ENCODE peak calls at places on chromosomes 3 and 15, in seven cellular contexts. Z is heart left ventricle, P is A549, K is endothelial cell of umbilical vein, F is Panc1, J is hepatocyte, I is psoas muscle. L is an unnamed sample. For H3K4me1, the result is how much of the 10 kb centered on the place peaks cover.

GRCh38 chr3:9439331-9439730 is 41.9 kb downstream of the SETD5 start:
- DNase-seq in Z (no peak), P (no peak), K (no peak), F (no peak), J (no peak), I (no peak), L (no peak)

GRCh38 chr15:41281236-41281635 is 50.2 kb downstream of the CHP1 start:
- DNase-seq in Z (no peak), P (peak), K (peak), F (peak), J (peak), I (no peak), L (peak)

GRCh38 chr15:55741592-55742497 is 1.1 kb downstream of the PRTG start:
- DNase-seq in Z (no peak), P (peak), K (peak), F (no peak), J (peak), I (peak), L (no peak)

GRCh38 chr15:55734641-55735040 is 8.3 kb downstream of the PRTG start:
- DNase-seq in Z (no peak), P (no peak), K (no peak), F (no peak), J (no peak), I (no peak), L (no peak)

GRCh38 chr3:172586447-172586846 is 63.2 kb upstream of the TNFSF10 start:
- DNase-seq in Z (no peak), P (no peak), K (peak), F (no peak), J (no peak), I (no peak), L (no peak)

GRCh38 chr3:157763644-157764043 is 260.4 kb upstream of the VEPH1 start:
- DNase-seq in Z (no peak), P (no peak), K (no peak), F (no peak), J (no peak), I (no peak), L (no peak)

GRCh38 chr3:52443791-52444687 is 864 bp downstream of the SEMA3G start:
- DNase-seq in Z (peak), P (no peak), K (no peak), F (no peak), J (no peak), I (no peak), L (no peak)

GRCh38 chr15:51846463-51847230 is 17.2 kb downstream of the TMOD3 start:
- DNase-seq in Z (no peak), P (no peak), K (peak), F (no peak), J (no peak), I (no peak), L (peak)

GRCh38 chr15:57618325-57618724 is 26.6 kb downstream of the MYZAP start:
- DNase-seq in Z (no peak), P (no peak), K (no peak), F (no peak), J (no peak), I (no peak), L (no peak)

GRCh38 chr3:74693696-74694393 is 79.4 kb upstream of the CNTN3 start:
- DNase-seq in Z (no peak), P (no peak), K (no peak), F (no peak), J (no peak), I (no peak), L (no peak)

GRCh38 chr15:79539426-79539825 is 107.3 kb downstream of the MINAR1 start:
- DNase-seq in Z (no peak), P (no peak), K (no peak), F (no peak), J (no peak), I (no peak), L (peak)

GRCh38 chr3:38026856-38027255 is 2.6 kb downstream of the PLCD1 start:
- DNase-seq in Z (no peak), P (no peak), K (no peak), F (no peak), J (peak), I (no peak), L (no peak)

GRCh38 chr15:37148714-37149113 is 48.4 kb upstream of the MEIS2 start:
- DNase-seq in Z (no peak), P (no peak), K (no peak), F (no peak), J (no peak), I (no peak), L (no peak)

GRCh38 chr3:159650751-159651150 is 337.9 kb upstream of the IL12A start:
- DNase-seq in Z (no peak), P (no peak), K (no peak), F (no peak), J (no peak), I (no peak), L (peak)

GRCh38 chr3:189563841-189564563 is 67.2 kb upstream of the TP63 start:
- DNase-seq in Z (no peak), P (no peak), K (no peak), F (peak), J (peak), I (no peak), L (peak)

GRCh38 chr3:103706671-103707070 is 1271.9 kb downstream of the ZPLD1 start:
- DNase-seq in Z (no peak), P (no peak), K (no peak), F (no peak), J (no peak), I (no peak), L (peak)

GRCh38 chr3:12990306-12990705 is 82.9 kb downstream of the IQSEC1 start:
- DNase-seq in Z (no peak), P (no peak), K (no peak), F (no peak), J (peak), I (no peak), L (peak)

GRCh38 chr3:190101320-190102117 is 19.2 kb downstream of the P3H2 start:
- DNase-seq in Z (no peak), P (no peak), K (peak), F (peak), J (no peak), I (no peak), L (no peak)

GRCh38 chr3:49453621-49454315 is 16.3 kb upstream of the DAG1 start:
- DNase-seq in Z (no peak), P (no peak), K (no peak), F (no peak), J (no peak), I (no peak), L (no peak)

GRCh38 chr15:76253851-76254440 is 57.3 kb downstream of the ETFA start:
- DNase-seq in Z (no peak), P (no peak), K (no peak), F (no peak), J (no peak), I (no peak), L (no peak)

GRCh38 chr3:192957441-192957951 is 39.8 kb upstream of the MB21D2 start:
- DNase-seq in Z (peak), P (no peak), K (peak), F (no peak), J (peak), I (peak), L (peak)

GRCh38 chr3:183515968-183516851 is 39.3 kb downstream of the KLHL6 start:
- DNase-seq in Z (no peak), P (no peak), K (no peak), F (no peak), J (no peak), I (no peak), L (peak)

GRCh38 chr3:9769426-9770275 is at the start of gene CAMK1:
- DNase-seq in Z (peak), P (peak), K (peak), F (no peak), J (peak), I (peak), L (no peak)

GRCh38 chr15:43268111-43269105 is 1.7 kb upstream of the TGM5 start:
- DNase-seq in Z (no peak), P (no peak), K (no peak), F (no peak), J (no peak), I (no peak), L (no peak)

GRCh38 chr3:195081242-195081963 is 189.6 kb downstream of the XXYLT1 start:
- DNase-seq in Z (peak), P (no peak), K (peak), F (no peak), J (no peak), I (peak), L (no peak)

GRCh38 chr15:58495836-58496501 is 64.2 kb downstream of the LIPC start:
- DNase-seq in Z (no peak), P (no peak), K (no peak), F (no peak), J (no peak), I (no peak), L (no peak)

GRCh38 chr3:46539443-46540005 is 26.6 kb downstream of the LRRC2 start:
- DNase-seq in Z (no peak), P (no peak), K (no peak), F (no peak), J (no peak), I (no peak), L (no peak)

GRCh38 chr3:108554913-108555571 is 34.2 kb downstream of the CIP2A start:
- DNase-seq in Z (no peak), P (no peak), K (no peak), F (no peak), J (no peak), I (no peak), L (no peak)

GRCh38 chr3:9024341-9024740 is 61.1 kb upstream of the RAD18 start:
- DNase-seq in Z (no peak), P (no peak), K (no peak), F (no peak), J (no peak), I (no peak), L (no peak)

GRCh38 chr3:35758358-35758757 is 119.0 kb downstream of the ARPP21 start:
- DNase-seq in Z (no peak), P (no peak), K (no peak), F (no peak), J (no peak), I (no peak), L (no peak)

GRCh38 chr3:48635222-48636021 is at the start of gene SLC26A6:
- DNase-seq in Z (peak), P (peak), K (peak), F (peak), J (peak), I (peak), L (peak)

GRCh38 chr3:151377768-151378385 is 6.7 kb downstream of the P2RY12 start:
- DNase-seq in Z (no peak), P (no peak), K (no peak), F (no peak), J (no peak), I (no peak), L (no peak)

GRCh38 chr3:195221876-195222617 is 48.9 kb downstream of the XXYLT1 start:
- DNase-seq in Z (no peak), P (no peak), K (no peak), F (no peak), J (no peak), I (no peak), L (no peak)

GRCh38 chr3:4323246-4324027 is 20.3 kb downstream of the SETMAR start:
- DNase-seq in Z (no peak), P (no peak), K (no peak), F (no peak), J (no peak), I (no peak), L (no peak)

GRCh38 chr15:65332662-65333440 is 28.4 kb downstream of the RNU5B-1 start:
- DNase-seq in Z (no peak), P (no peak), K (no peak), F (no peak), J (no peak), I (peak), L (no peak)

GRCh38 chr15:83653288-83653638 is 660 bp upstream of the ADAMTSL3 start:
- DNase-seq in Z (no peak), P (no peak), K (no peak), F (no peak), J (no peak), I (no peak), L (no peak)

GRCh38 chr3:184813357-184813756 is 1.4 kb downstream of the VPS8 start:
- DNase-seq in Z (no peak), P (no peak), K (no peak), F (no peak), J (no peak), I (no peak), L (no peak)

GRCh38 chr15:68599560-68600071 is 20.8 kb downstream of the CORO2B start:
- DNase-seq in Z (peak), P (no peak), K (no peak), F (no peak), J (peak), I (peak), L (no peak)

GRCh38 chr3:39319249-39319648 is 10.3 kb upstream of the CCR8 start:
- DNase-seq in Z (no peak), P (no peak), K (no peak), F (no peak), J (no peak), I (no peak), L (no peak)

DNA sequence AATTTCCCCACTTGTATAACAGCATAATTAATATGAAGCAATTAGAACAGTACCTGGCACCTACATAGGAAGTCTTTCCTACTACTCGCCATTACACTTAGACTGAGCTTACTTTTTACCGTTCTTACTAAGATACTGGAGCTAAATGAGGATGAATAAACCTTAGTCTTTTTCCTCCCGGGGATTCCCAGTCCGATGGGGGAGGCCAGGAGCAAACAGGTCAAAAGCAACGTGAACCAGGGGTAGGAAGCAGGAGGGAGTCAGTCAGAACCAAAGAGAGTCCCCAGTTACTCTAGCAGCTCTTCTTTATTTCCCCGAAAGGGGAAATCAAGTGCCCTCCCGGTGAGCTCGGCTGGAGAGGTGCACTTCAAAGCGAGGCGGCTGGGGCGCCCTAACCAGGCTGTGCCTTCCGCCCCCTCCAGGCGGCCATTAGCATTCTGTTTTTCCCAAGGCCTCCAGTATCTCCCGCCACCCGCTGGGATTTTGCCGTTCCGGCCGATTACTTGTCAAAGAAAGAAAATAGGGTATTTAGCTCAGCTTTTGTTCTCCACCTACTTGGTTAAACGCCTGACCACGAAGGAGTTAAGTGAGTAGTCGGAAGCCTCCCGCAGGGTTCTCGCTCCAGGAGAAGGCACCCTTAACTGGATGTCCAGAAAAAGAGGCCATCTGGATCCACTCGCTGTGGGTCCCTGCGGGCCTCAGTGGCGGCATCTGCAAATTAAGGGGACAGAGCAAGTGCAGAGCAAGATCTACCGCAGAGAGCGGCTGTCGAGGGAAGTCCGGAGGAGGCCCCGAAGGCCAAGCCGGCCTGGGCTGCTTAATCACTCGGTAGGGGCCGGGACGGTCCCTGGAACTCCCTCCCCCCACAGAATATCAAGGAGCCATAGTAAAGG is 6.3 kb upstream of the EOMES start:
- DNase-seq in Z (no peak), P (no peak), K (no peak), F (no peak), J (no peak), I (no peak), L (no peak)
- TF ChIP-seq CTCF in Z (peak), P (no peak), K (peak), F (no peak), J (peak), I (no peak), L (peak)

GRCh38 chr3:5366746-5367145 is 179.2 kb downstream of the EDEM1 start:
- DNase-seq in Z (no peak), P (no peak), K (no peak), F (no peak), J (no peak), I (no peak), L (no peak)
- H3K4me1 ChIP-seq in Z (under half), P (under half), K (under half), F (under half), J (under half), I (under half), L (under half)

DNA sequence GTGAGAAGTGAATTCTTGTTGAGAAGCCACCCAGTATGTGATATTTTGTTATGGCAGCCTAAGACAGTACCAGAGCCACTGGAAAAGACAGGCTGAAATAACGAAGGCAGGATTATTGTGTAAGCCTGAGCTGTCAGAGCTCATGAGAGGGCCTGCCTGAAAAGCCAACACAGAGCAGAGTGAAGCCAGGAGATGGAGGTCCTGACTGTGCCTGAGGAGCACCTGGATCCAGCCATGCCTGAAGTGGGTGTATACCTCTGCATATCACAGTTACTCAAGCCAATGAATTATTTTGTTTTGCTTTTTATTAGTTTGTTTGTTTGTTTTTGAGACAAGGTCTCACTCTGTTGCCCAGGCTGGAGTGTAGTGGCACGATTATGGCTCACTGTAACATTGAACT is 4.1 kb upstream of the CMTM7 start:
- DNase-seq in Z (no peak), P (no peak), K (no peak), F (no peak), J (no peak), I (no peak), L (no peak)
- H3K27ac ChIP-seq in Z (no peak), P (no peak), K (no peak), F (no peak), J (no peak), I (no peak), L (no peak)

GRCh38 chr3:128665362-128666021 is 14.9 kb upstream of the RPN1 start:
- DNase-seq in Z (no peak), P (no peak), K (peak), F (no peak), J (no peak), I (no peak), L (no peak)
- TF ChIP-seq CTCF in Z (no peak), P (peak), K (peak), F (no peak), J (no peak), I (no peak), L (peak)

GRCh38 chr3:185822957-185823279 is 1.9 kb downstream of the IGF2BP2 start:
- DNase-seq in Z (no peak), P (no peak), K (no peak), F (no peak), J (no peak), I (no peak), L (no peak)

GRCh38 chr3:185825379-185825638 is 467 bp upstream of the IGF2BP2 start:
- DNase-seq in Z (no peak), P (no peak), K (no peak), F (no peak), J (peak), I (no peak), L (no peak)

GRCh38 chr3:185824467-185825378 is at the start of gene IGF2BP2:
- DNase-seq in Z (peak), P (peak), K (peak), F (no peak), J (peak), I (peak), L (no peak)

GRCh38 chr3:185823280-185824044 is 1.4 kb downstream of the IGF2BP2 start:
- DNase-seq in Z (peak), P (no peak), K (peak), F (no peak), J (peak), I (peak), L (no peak)

DNA sequence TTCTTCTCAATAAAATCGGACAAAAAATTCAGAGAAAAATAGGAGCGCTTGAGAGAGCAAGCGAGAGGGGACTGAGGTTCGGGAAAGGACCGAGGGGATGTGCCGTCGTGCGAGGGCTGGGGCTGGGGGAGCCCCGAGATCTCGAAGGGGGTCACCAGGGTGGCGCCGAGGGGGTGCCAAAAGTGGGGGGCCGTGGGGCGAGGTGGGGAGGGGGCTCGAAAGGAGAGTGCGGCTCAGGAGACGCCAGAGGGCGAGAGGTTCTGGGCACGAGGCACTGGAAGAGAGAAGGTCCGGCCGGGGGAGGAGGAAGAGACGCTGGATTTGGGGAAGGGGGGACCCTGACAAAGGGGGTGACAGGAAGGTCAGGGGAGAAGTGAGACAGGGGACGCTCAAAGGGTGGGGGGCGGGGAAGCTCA is 783 bp downstream of the IGF2BP2 start:
- DNase-seq in Z (peak), P (no peak), K (peak), F (no peak), J (no peak), I (no peak), L (peak)
- H3K4me1 ChIP-seq in Z (under half), P (under half), K (under half), F (under half), J (under half), I (under half), L (under half)

GRCh38 chr15:49037546-49037940 is 8.7 kb downstream of the SECISBP2L start:
- DNase-seq in Z (no peak), P (no peak), K (no peak), F (no peak), J (no peak), I (no peak), L (no peak)

GRCh38 chr15:49035825-49036224 is 10.4 kb downstream of the SECISBP2L start:
- DNase-seq in Z (no peak), P (no peak), K (no peak), F (no peak), J (peak), I (no peak), L (no peak)

GRCh38 chr15:49040151-49040550 is 6.1 kb downstream of the SECISBP2L start:
- DNase-seq in Z (no peak), P (no peak), K (no peak), F (no peak), J (no peak), I (no peak), L (no peak)

GRCh38 chr15:49036650-49037545 is 9.3 kb downstream of the SECISBP2L start:
- DNase-seq in Z (no peak), P (no peak), K (no peak), F (no peak), J (no peak), I (no peak), L (peak)

DNA sequence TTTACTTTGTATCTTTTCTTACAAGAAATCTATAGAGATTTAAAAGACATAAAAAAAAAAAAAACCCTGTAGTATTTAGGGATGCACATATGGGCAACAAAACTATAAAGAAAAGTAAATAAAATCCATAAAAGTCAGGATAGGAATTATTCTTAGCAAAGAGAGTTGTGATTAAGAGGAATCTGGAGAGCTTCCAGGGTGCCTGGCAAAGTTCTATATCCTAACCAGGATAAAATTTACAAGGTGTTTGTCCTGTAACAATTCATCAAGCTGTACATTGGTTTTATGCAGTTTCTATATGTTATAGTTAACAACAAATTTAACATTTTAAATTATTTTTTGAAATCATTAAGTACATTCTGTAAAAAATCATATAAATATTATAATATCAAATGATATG is 7.9 kb downstream of the SECISBP2L start:
- DNase-seq in Z (no peak), P (no peak), K (no peak), F (no peak), J (no peak), I (no peak), L (no peak)
- H3K27ac ChIP-seq in Z (no peak), P (no peak), K (no peak), F (no peak), J (no peak), I (no peak), L (no peak)

L was measured in foreskin keratinocyte.